ENCODE peak calls at places on chromosomes 5 and 9, in seven cellular contexts. B is mammary epithelial cell, G is GM23248, I is Karpas-422, U is ovary, T is psoas muscle, W is transverse colon. M is an unnamed sample. For H3K9me3, the result is how much of the 10 kb centered on the place peaks cover.

GRCh38 chr5:178324481-178325310 is 92.1 kb upstream of the PHYKPL start:
- DNase-seq in B (no peak), G (no peak), W (no peak), T (no peak), U (no peak), I (no peak), M (no peak)

GRCh38 chr5:78808380-78808779 is 159.8 kb upstream of the LHFPL2 start:
- DNase-seq in T (no peak), G (no peak), B (no peak), U (no peak), W (no peak), I (no peak), M (no peak)

GRCh38 chr9:28774433-28775029 is 1201.2 kb upstream of the C9orf72 start:
- DNase-seq in U (no peak), I (peak), W (no peak), B (peak), G (peak), T (no peak), M (no peak)

GRCh38 chr5:134328619-134329018 is 38.4 kb downstream of the CDKL3 start:
- DNase-seq in G (peak), U (no peak), B (no peak), T (no peak), I (no peak), W (no peak), M (no peak)

GRCh38 chr5:59218424-59219045 is 635.7 kb downstream of the RAB3C start:
- DNase-seq in I (peak), B (no peak), T (no peak), U (no peak), G (peak), W (no peak), M (no peak)

GRCh38 chr5:174319551-174319950 is 274.0 kb downstream of the NSG2 start:
- DNase-seq in T (no peak), U (no peak), W (no peak), I (no peak), G (no peak), B (no peak), M (no peak)

GRCh38 chr9:102941868-102942267 is 53.3 kb upstream of the CYLC2 start:
- DNase-seq in T (no peak), B (no peak), W (no peak), G (no peak), U (no peak), I (no peak), M (no peak)

GRCh38 chr5:176178789-176179188 is 59.4 kb upstream of the SIMC1 start:
- DNase-seq in W (no peak), B (no peak), I (no peak), T (no peak), G (no peak), U (no peak), M (no peak)

GRCh38 chr5:73182282-73182681 is 9.3 kb downstream of the TMEM174 start:
- DNase-seq in B (no peak), G (no peak), U (no peak), I (no peak), W (no peak), T (no peak), M (no peak)

GRCh38 chr5:78640622-78641021 is 8.0 kb downstream of the LHFPL2 start:
- DNase-seq in T (no peak), I (no peak), U (no peak), G (peak), B (peak), W (no peak), M (no peak)

GRCh38 chr9:120918931-120919638 is 7.5 kb downstream of the TRAF1 start:
- DNase-seq in I (no peak), W (no peak), T (no peak), U (no peak), G (no peak), B (peak), M (no peak)

GRCh38 chr5:124747770-124748686 is 1.6 kb upstream of the ZNF608 start:
- DNase-seq in U (no peak), W (no peak), I (peak), B (peak), G (peak), T (no peak), M (no peak)

GRCh38 chr9:19336166-19336565 is 43.9 kb downstream of the RPS6 start:
- DNase-seq in W (no peak), G (no peak), U (no peak), B (no peak), T (no peak), I (no peak), M (no peak)

GRCh38 chr5:104421431-104421830 is 858.8 kb upstream of the NUDT12 start:
- DNase-seq in B (no peak), I (no peak), W (no peak), T (no peak), G (no peak), U (no peak), M (no peak)

GRCh38 chr5:123746683-123747360 is 234.8 kb downstream of the CSNK1G3 start:
- DNase-seq in W (no peak), G (no peak), T (no peak), B (no peak), I (no peak), U (no peak), M (no peak)

GRCh38 chr5:169628891-169629290 is 8.2 kb upstream of the DOCK2 start:
- DNase-seq in I (peak), T (no peak), W (no peak), U (no peak), G (peak), B (no peak), M (no peak)

GRCh38 chr9:19619221-19619620 is 169.6 kb downstream of the SLC24A2 start:
- DNase-seq in G (no peak), B (no peak), I (no peak), T (no peak), U (no peak), W (no peak), M (no peak)

GRCh38 chr9:9078301-9078700 is 1278.7 kb upstream of the DMAC1 start:
- DNase-seq in W (no peak), T (no peak), I (no peak), U (no peak), G (no peak), B (no peak), M (no peak)
- H3K9me3 ChIP-seq in W (under half), T (under half), I (under half), U (under half), G (under half), B (under half), M (under half)

GRCh38 chr5:45800331-45800730 is 104.2 kb upstream of the HCN1 start:
- DNase-seq in G (no peak), I (no peak), T (no peak), B (no peak), U (no peak), W (no peak), M (no peak)

GRCh38 chr5:45795458-45795857 is 99.3 kb upstream of the HCN1 start:
- DNase-seq in U (no peak), W (no peak), B (no peak), I (no peak), G (no peak), T (no peak), M (no peak)

GRCh38 chr5:45793638-45794532 is 97.7 kb upstream of the HCN1 start:
- DNase-seq in I (no peak), B (no peak), W (no peak), G (no peak), U (no peak), T (no peak), M (no peak)

GRCh38 chr5:45799388-45799787 is 103.2 kb upstream of the HCN1 start:
- DNase-seq in G (no peak), U (no peak), I (no peak), B (no peak), W (no peak), T (no peak), M (no peak)

DNA sequence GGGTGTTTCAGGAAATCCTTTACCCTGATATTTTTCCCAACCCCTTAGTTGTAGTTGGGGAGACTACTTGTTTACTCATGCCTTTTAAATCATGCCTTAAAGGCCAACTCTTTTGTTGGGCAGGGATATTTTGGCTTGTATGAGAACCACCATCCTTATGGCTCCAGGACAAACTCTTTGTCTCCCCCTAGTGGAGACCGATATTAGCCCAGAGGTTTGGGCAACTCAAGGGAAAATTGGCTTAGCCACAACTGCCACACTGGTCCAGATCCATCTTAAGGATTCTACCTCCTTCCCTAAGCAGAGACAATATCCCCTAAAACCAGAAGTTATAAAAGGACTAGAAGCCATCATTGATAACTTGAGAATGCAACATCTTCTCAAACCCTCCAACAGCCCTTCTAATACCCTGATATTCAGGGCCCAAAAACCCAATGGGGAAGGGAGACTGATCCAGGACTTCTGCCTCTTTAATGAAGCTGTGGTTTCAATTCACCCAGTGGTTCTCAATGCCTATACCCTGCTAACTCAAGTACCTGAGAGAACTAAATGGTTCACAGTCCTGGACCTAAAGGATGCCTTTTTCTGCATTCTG is 100.9 kb upstream of the HCN1 start:
- DNase-seq in W (no peak), T (no peak), G (no peak), I (peak), U (no peak), B (no peak), M (no peak)
- H3K9me3 ChIP-seq in W (under half), T (under half), G (under half), I (under half), U (under half), B (under half), M (under half)

GRCh38 chr5:40093550-40093949 is 586.2 kb upstream of the PTGER4 start:
- DNase-seq in T (no peak), B (peak), W (no peak), G (no peak), U (no peak), I (no peak), M (no peak)

GRCh38 chr5:40084614-40085013 is 595.1 kb upstream of the PTGER4 start:
- DNase-seq in W (no peak), G (no peak), T (no peak), B (no peak), U (no peak), I (no peak), M (no peak)

GRCh38 chr5:40089269-40089668 is 590.4 kb upstream of the PTGER4 start:
- DNase-seq in G (no peak), T (no peak), B (peak), I (peak), U (no peak), W (no peak), M (no peak)
- H3K9me3 ChIP-seq in G (under half), T (under half), B (under half), I (under half), U (under half), W (under half), M (under half)

GRCh38 chr5:180060192-180060591 is 11.4 kb downstream of the RNF130 start:
- DNase-seq in I (no peak), G (no peak), W (no peak), B (no peak), T (no peak), U (no peak), M (no peak)
- H3K9me3 ChIP-seq in I (under half), G (under half), W (under half), B (under half), T (under half), U (under half), M (under half)

M was measured in T-helper 17 cell.